ENCODE peak calls at places on chromosomes 11 and 22, in eight cellular contexts. M, X, V, H, O, Y, B and R are unnamed samples.

GRCh38 chr11:96221244-96222070 is 121.5 kb downstream of the MAML2 start:
- DNase-seq in M (no peak), X (no peak), V (no peak), H (no peak), O (no peak), Y (no peak), B (no peak), R (no peak)

GRCh38 chr11:11025087-11025486 is 167.2 kb upstream of the ZBED5 start:
- DNase-seq in M (no peak), X (no peak), V (no peak), H (no peak), O (no peak), Y (no peak), B (no peak), R (peak)

GRCh38 chr11:30508594-30508993 is 77.6 kb downstream of the MPPED2 start:
- DNase-seq in M (no peak), X (no peak), V (no peak), H (no peak), O (no peak), Y (no peak), B (no peak), R (no peak)

GRCh38 chr11:62449451-62449851 is 30.6 kb downstream of the SCGB1A1 start:
- DNase-seq in M (no peak), X (no peak), V (no peak), H (peak), O (no peak), Y (no peak), B (no peak), R (peak)

GRCh38 chr22:40400173-40400572 is 29.8 kb downstream of the SGSM3 start:
- DNase-seq in M (peak), X (no peak), V (no peak), H (peak), O (no peak), Y (no peak), B (no peak), R (no peak)

GRCh38 chr11:45902452-45903380 is 4.4 kb downstream of the FREY1 start:
- DNase-seq in M (no peak), X (no peak), V (no peak), H (no peak), O (no peak), Y (peak), B (no peak), R (no peak)

GRCh38 chr11:74572349-74572748 is 20.0 kb upstream of the POLD3 start:
- DNase-seq in M (no peak), X (no peak), V (no peak), H (no peak), O (no peak), Y (no peak), B (no peak), R (no peak)

GRCh38 chr11:65476632-65477270 is 22.1 kb upstream of the MALAT1 start:
- DNase-seq in M (no peak), X (no peak), V (no peak), H (peak), O (no peak), Y (no peak), B (no peak), R (no peak)

GRCh38 chr11:115580416-115580815 is 76.2 kb upstream of the CADM1 start:
- DNase-seq in M (no peak), X (no peak), V (no peak), H (no peak), O (no peak), Y (no peak), B (no peak), R (no peak)

GRCh38 chr22:29258407-29259252 is 9.2 kb downstream of the RHBDD3 start:
- DNase-seq in M (no peak), X (no peak), V (no peak), H (no peak), O (no peak), Y (no peak), B (no peak), R (no peak)

GRCh38 chr11:76700177-76701100 is 29.9 kb upstream of the LRRC32 start:
- DNase-seq in M (no peak), X (peak), V (peak), H (no peak), O (no peak), Y (no peak), B (no peak), R (peak)

GRCh38 chr11:127521413-127521812 is 520.8 kb upstream of the KIRREL3 start:
- DNase-seq in M (no peak), X (no peak), V (no peak), H (no peak), O (no peak), Y (no peak), B (no peak), R (peak)

GRCh38 chr22:36743591-36744412 is 32.1 kb downstream of the IFT27 start:
- DNase-seq in M (no peak), X (no peak), V (no peak), H (no peak), O (no peak), Y (no peak), B (no peak), R (no peak)

GRCh38 chr22:47259990-47260389 is 497.5 kb downstream of the TBC1D22A start:
- DNase-seq in M (no peak), X (no peak), V (no peak), H (no peak), O (no peak), Y (no peak), B (no peak), R (no peak)

GRCh38 chr11:111693224-111693937 is 72.8 kb downstream of the PPP2R1B start:
- DNase-seq in M (no peak), X (no peak), V (no peak), H (no peak), O (no peak), Y (no peak), B (no peak), R (no peak)

GRCh38 chr11:69654001-69654659 is 13.2 kb downstream of the CCND1 start:
- DNase-seq in M (no peak), X (no peak), V (no peak), H (no peak), O (no peak), Y (no peak), B (no peak), R (no peak)

GRCh38 chr11:122729139-122729538 is 73.6 kb downstream of the UBASH3B start:
- DNase-seq in M (no peak), X (no peak), V (no peak), H (no peak), O (no peak), Y (no peak), B (no peak), R (no peak)

GRCh38 chr11:122601131-122602125 is 54.1 kb upstream of the UBASH3B start:
- DNase-seq in M (no peak), X (peak), V (no peak), H (no peak), O (no peak), Y (no peak), B (no peak), R (peak)

GRCh38 chr22:33851240-33851639 is 69.0 kb downstream of the LARGE1 start:
- DNase-seq in M (no peak), X (no peak), V (no peak), H (no peak), O (no peak), Y (no peak), B (no peak), R (no peak)

GRCh38 chr11:117970400-117971024 is 15.7 kb upstream of the IL10RA start:
- DNase-seq in M (peak), X (no peak), V (no peak), H (no peak), O (no peak), Y (no peak), B (no peak), R (no peak)

GRCh38 chr11:1839204-1839923 is 583 bp downstream of the TNNI2 start:
- DNase-seq in M (no peak), X (no peak), V (no peak), H (no peak), O (no peak), Y (no peak), B (no peak), R (no peak)

GRCh38 chr22:44396727-44397722 is 84.3 kb upstream of the SHISAL1 start:
- DNase-seq in M (no peak), X (no peak), V (no peak), H (peak), O (peak), Y (peak), B (peak), R (no peak)

GRCh38 chr11:69981119-69981770 is 96.9 kb upstream of the ANO1 start:
- DNase-seq in M (no peak), X (no peak), V (no peak), H (no peak), O (no peak), Y (no peak), B (no peak), R (no peak)

GRCh38 chr11:78630155-78630554 is 55.5 kb upstream of the NARS2 start:
- DNase-seq in M (no peak), X (no peak), V (no peak), H (no peak), O (no peak), Y (no peak), B (no peak), R (no peak)

GRCh38 chr11:126039485-126040271 is 23.0 kb downstream of the CDON start:
- DNase-seq in M (no peak), X (no peak), V (no peak), H (no peak), O (no peak), Y (no peak), B (no peak), R (peak)

GRCh38 chr22:47672526-47672925 is 910.1 kb downstream of the TBC1D22A start:
- DNase-seq in M (no peak), X (no peak), V (no peak), H (no peak), O (no peak), Y (no peak), B (no peak), R (no peak)

GRCh38 chr11:47163198-47163597 is 13.5 kb downstream of the ARFGAP2 start:
- DNase-seq in M (no peak), X (no peak), V (no peak), H (no peak), O (no peak), Y (no peak), B (no peak), R (no peak)

GRCh38 chr11:253160-253885 is 16.5 kb downstream of the PSMD13 start:
- DNase-seq in M (no peak), X (no peak), V (no peak), H (no peak), O (no peak), Y (no peak), B (no peak), R (no peak)

GRCh38 chr11:123072762-123073161 is 10.8 kb upstream of the HSPA8 start:
- DNase-seq in M (no peak), X (no peak), V (no peak), H (no peak), O (no peak), Y (no peak), B (no peak), R (no peak)

GRCh38 chr11:66856496-66857233 is at the start of gene LRFN4:
- DNase-seq in M (no peak), X (no peak), V (peak), H (peak), O (peak), Y (peak), B (no peak), R (no peak)

GRCh38 chr11:65424200-65425104 is 1.9 kb downstream of the NEAT1 start:
- DNase-seq in M (peak), X (peak), V (no peak), H (peak), O (no peak), Y (peak), B (no peak), R (peak)

GRCh38 chr22:42697542-42698013 is 23.1 kb downstream of the A4GALT start:
- DNase-seq in M (no peak), X (peak), V (no peak), H (peak), O (no peak), Y (peak), B (no peak), R (peak)

GRCh38 chr11:47591764-47592163 is 2.4 kb downstream of the C1QTNF4 start:
- DNase-seq in M (no peak), X (no peak), V (peak), H (no peak), O (peak), Y (no peak), B (no peak), R (no peak)

GRCh38 chr11:113690619-113691569 is 15.2 kb downstream of the TMPRSS5 start:
- DNase-seq in M (peak), X (peak), V (peak), H (peak), O (peak), Y (no peak), B (peak), R (peak)

GRCh38 chr11:42253156-42253555 is 793.7 kb upstream of the LRRC4C start:
- DNase-seq in M (no peak), X (no peak), V (no peak), H (no peak), O (no peak), Y (no peak), B (no peak), R (no peak)

GRCh38 chr11:94131363-94132115 is 2.9 kb downstream of the PANX1 start:
- DNase-seq in M (no peak), X (peak), V (no peak), H (no peak), O (no peak), Y (no peak), B (peak), R (peak)

GRCh38 chr11:122229611-122230386 is 113.8 kb upstream of the BLID start:
- DNase-seq in M (no peak), X (peak), V (peak), H (no peak), O (peak), Y (no peak), B (peak), R (no peak)

DNA sequence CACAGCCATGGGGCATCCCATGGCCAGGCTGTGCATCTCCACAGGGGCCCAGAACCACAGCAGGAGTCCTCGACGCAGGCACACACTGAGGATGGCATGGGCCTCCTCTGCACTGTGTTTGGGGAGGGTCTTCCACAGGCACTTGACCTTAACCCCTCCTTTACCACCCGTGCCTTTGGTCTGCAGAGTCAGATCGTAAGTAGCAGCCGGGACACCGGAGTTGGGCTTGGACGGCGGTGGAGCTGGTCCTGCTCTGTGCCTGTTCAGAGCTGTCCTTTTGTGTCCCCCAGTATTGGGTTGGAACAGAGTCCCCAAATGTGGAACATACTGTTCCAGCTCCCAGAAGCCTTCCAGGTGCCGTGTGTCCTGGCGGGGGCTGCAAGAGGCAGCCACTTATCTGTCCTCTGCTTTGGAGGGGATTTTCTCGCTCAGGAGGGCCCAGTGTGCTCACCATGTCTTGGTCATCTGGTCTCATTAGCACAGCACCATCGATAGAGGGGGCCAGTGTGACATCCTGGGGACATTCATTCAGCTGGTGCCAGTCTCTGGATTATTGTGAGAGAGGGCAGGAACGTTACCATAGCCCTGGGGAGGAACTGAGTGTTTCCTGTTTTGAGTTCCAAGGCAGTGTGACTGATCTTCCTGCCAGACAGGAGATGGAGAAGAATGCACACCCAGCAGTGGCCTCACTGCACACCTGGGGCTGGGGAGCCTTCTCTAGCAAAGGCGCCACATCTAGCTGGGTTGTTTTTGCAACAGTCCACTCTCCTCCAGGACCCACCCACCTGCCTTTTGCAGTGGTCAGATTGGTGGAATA is 12.4 kb downstream of the CRELD2 start:
- DNase-seq in M (peak), X (peak), V (no peak), H (peak), O (peak), Y (no peak), B (no peak), R (peak)
- TF ChIP-seq CTCF in M (peak), X (peak), V (peak), H (no peak), O (peak), Y (peak), B (peak), R (peak)

GRCh38 chr11:27524155-27524554 is 17.6 kb upstream of the LIN7C start:
- DNase-seq in M (no peak), X (peak), V (no peak), H (no peak), O (no peak), Y (no peak), B (peak), R (peak)
- TF ChIP-seq CTCF in M (peak), X (peak), V (no peak), H (no peak), O (no peak), Y (no peak), B (no peak), R (no peak)

DNA sequence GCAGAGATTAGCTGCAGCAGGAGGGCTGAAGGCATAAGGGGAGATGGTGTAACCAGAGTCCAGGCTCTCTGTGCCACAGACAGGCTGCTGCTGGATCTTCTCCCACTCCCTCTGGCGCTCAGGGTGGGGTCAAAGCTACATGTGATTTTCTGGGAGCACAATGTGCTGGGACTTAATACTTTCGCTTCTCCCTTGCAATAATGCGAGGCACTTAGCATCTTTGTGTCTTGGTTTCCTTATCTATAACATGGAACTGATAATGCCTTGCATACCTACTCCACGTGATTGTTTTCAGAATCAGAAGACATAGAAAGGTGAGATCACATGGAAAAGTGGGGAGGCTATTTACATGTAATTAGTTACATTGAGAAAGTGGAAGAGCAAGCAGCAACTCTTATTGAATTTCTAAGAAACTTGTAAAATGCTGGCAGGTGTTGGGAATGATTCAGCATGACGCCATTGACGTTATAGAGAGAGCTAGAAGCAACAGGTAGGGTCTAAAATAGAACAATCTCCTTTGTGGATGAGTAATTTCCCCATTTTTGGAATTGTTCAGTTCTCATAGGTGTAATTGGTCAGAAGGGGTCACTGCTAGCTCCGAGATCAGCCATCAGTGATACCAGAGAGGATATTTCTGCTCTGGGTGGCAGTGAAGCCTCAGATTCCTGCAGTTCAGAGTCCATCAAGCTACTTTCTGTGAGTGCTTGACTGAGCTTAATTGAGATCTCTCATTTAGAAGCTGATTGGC is 8.2 kb upstream of the OR9I1 start:
- DNase-seq in M (no peak), X (no peak), V (no peak), H (no peak), O (no peak), Y (no peak), B (no peak), R (peak)
- TF ChIP-seq CTCF in M (no peak), X (no peak), V (no peak), H (no peak), O (no peak), Y (no peak), B (no peak), R (no peak)

DNA sequence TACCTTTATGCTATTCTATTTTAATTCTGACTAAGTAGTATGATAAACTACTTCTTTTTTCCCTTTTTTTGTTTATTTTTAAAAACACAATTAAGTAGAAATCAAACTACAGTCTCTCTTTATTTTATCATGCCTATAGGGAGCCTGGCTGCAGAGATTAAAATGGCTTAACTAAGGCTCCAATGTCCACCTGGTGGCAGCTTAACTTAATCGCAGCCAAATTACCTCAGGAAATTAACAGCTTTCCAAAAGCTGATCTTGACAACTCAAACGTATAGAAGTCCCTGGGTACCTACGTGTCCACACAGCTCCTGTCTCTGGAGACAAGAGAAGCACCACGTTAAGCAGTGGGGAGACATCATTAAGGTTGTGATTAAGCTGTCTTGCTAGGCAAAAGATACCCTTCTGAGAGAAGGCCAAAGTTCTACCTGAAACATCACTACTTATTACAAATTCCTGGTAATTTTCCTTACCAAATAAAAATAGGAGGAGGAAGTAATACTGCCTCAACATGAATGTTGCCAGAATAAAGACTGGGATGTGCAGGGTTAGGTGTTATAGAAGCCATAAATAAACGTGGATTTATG is 63.2 kb upstream of the SNX19 start:
- DNase-seq in M (no peak), X (peak), V (no peak), H (no peak), O (peak), Y (no peak), B (no peak), R (peak)
- TF ChIP-seq CTCF in M (peak), X (peak), V (peak), H (no peak), O (peak), Y (peak), B (no peak), R (peak)

GRCh38 chr11:24754406-24754805 is 257.6 kb downstream of the LUZP2 start:
- DNase-seq in M (no peak), X (no peak), V (no peak), H (no peak), O (no peak), Y (no peak), B (no peak), R (no peak)

GRCh38 chr11:24759742-24760141 is 262.9 kb downstream of the LUZP2 start:
- DNase-seq in M (no peak), X (no peak), V (no peak), H (no peak), O (no peak), Y (no peak), B (no peak), R (no peak)

GRCh38 chr11:24760681-24761080 is 263.8 kb downstream of the LUZP2 start:
- DNase-seq in M (no peak), X (peak), V (no peak), H (no peak), O (no peak), Y (no peak), B (no peak), R (no peak)

GRCh38 chr11:24755260-24755839 is 258.5 kb downstream of the LUZP2 start:
- DNase-seq in M (no peak), X (no peak), V (no peak), H (no peak), O (no peak), Y (no peak), B (no peak), R (no peak)
- TF ChIP-seq CTCF in M (no peak), X (no peak), V (no peak), H (no peak), O (no peak), Y (no peak), B (no peak), R (no peak)

GRCh38 chr11:73157141-73158010 is 15.3 kb upstream of the FCHSD2 start:
- DNase-seq in M (no peak), X (peak), V (no peak), H (no peak), O (no peak), Y (peak), B (no peak), R (peak)
- TF ChIP-seq CTCF in M (no peak), X (no peak), V (no peak), H (no peak), O (no peak), Y (no peak), B (no peak), R (no peak)